ENCODE peak calls at places on chromosomes 11 and 22, in six cellular contexts. One of them, this sample, is unnamed.

GRCh38 chr11:118100691-118101232 is 14.0 kb upstream of the SMIM35 start:
- ATAC-seq in K562: no peak
- ATAC-seq in GM12878: no peak
- ATAC-seq in A549: no peak
- ATAC-seq in HepG2: peak; percentile 32
- ATAC-seq in upper lobe of left lung: no peak
- ATAC-seq in this sample: no peak

GRCh38 chr22:27405672-27406388 is 395.7 kb downstream of the MN1 start:
- ATAC-seq in upper lobe of left lung: peak; percentile 78
- ATAC-seq in A549: peak; percentile 93
- ATAC-seq in GM12878: peak; percentile 67
- ATAC-seq in K562: peak; percentile 79
- ATAC-seq in HepG2: peak; percentile 94
- ATAC-seq in this sample: peak; percentile 39

GRCh38 chr11:129846508-129847335 is 31.1 kb downstream of the TMEM45B start:
- ATAC-seq in K562: peak; percentile 84
- ATAC-seq in upper lobe of left lung: peak; percentile 62
- ATAC-seq in GM12878: peak; percentile 81
- ATAC-seq in HepG2: peak; percentile 88
- ATAC-seq in A549: peak; percentile 88
- ATAC-seq in this sample: no peak

GRCh38 chr11:10800292-10800691 is 8.4 kb downstream of the EIF4G2 start:
- ATAC-seq in GM12878: no peak
- ATAC-seq in A549: no peak
- ATAC-seq in upper lobe of left lung: no peak
- ATAC-seq in K562: no peak
- ATAC-seq in HepG2: no peak
- ATAC-seq in this sample: no peak

GRCh38 chr11:92739020-92739419 is 230.4 kb upstream of the MTNR1B start:
- ATAC-seq in HepG2: no peak
- ATAC-seq in K562: no peak
- ATAC-seq in upper lobe of left lung: peak; percentile 56
- ATAC-seq in GM12878: no peak
- ATAC-seq in A549: no peak
- ATAC-seq in this sample: peak; percentile 62

GRCh38 chr11:57453543-57454177 is 6.7 kb upstream of the RTN4RL2 start:
- ATAC-seq in HepG2: peak; percentile 90
- ATAC-seq in K562: no peak
- ATAC-seq in A549: no peak
- ATAC-seq in upper lobe of left lung: no peak
- ATAC-seq in GM12878: no peak
- ATAC-seq in this sample: no peak

GRCh38 chr22:27870234-27871191 is 48.5 kb downstream of the PITPNB start:
- ATAC-seq in upper lobe of left lung: no peak
- ATAC-seq in K562: no peak
- ATAC-seq in GM12878: no peak
- ATAC-seq in HepG2: peak; percentile 94
- ATAC-seq in A549: no peak
- ATAC-seq in this sample: no peak

GRCh38 chr11:119684361-119685072 is 44.5 kb downstream of the NECTIN1 start:
- ATAC-seq in HepG2: peak; percentile 23
- ATAC-seq in A549: peak; percentile 56
- ATAC-seq in GM12878: no peak
- ATAC-seq in K562: peak; percentile 66
- ATAC-seq in upper lobe of left lung: peak; percentile 13
- ATAC-seq in this sample: no peak

GRCh38 chr11:61345170-61345610 is 12.2 kb downstream of the TKFC start:
- ATAC-seq in GM12878: no peak
- ATAC-seq in upper lobe of left lung: peak; percentile 18
- ATAC-seq in A549: peak; percentile 12
- ATAC-seq in HepG2: no peak
- ATAC-seq in K562: no peak
- ATAC-seq in this sample: no peak

GRCh38 chr11:76293189-76293631 is 86.9 kb upstream of the WNT11 start:
- ATAC-seq in HepG2: no peak
- ATAC-seq in K562: no peak
- ATAC-seq in upper lobe of left lung: no peak
- ATAC-seq in A549: no peak
- ATAC-seq in GM12878: peak; percentile 78
- ATAC-seq in this sample: no peak

GRCh38 chr11:10639350-10639749 is 54.2 kb downstream of the IRAG1 start:
- ATAC-seq in GM12878: no peak
- ATAC-seq in HepG2: no peak
- ATAC-seq in A549: no peak
- ATAC-seq in upper lobe of left lung: no peak
- ATAC-seq in K562: no peak
- ATAC-seq in this sample: no peak

GRCh38 chr11:6926208-6927029 is at the start of gene ZNF215:
- ATAC-seq in GM12878: peak; percentile 77
- ATAC-seq in A549: peak; percentile 91
- ATAC-seq in K562: peak; percentile 94
- ATAC-seq in upper lobe of left lung: peak; percentile 95
- ATAC-seq in HepG2: no peak
- ATAC-seq in this sample: peak; percentile 84

GRCh38 chr11:19027829-19028595 is 32.5 kb downstream of the MRGPRX2 start:
- ATAC-seq in HepG2: no peak
- ATAC-seq in upper lobe of left lung: no peak
- ATAC-seq in K562: no peak
- ATAC-seq in A549: peak; percentile 72
- ATAC-seq in GM12878: peak; percentile 39
- ATAC-seq in this sample: no peak

GRCh38 chr11:125262194-125262824 is 97.8 kb downstream of the PKNOX2 start:
- ATAC-seq in A549: no peak
- ATAC-seq in K562: no peak
- ATAC-seq in HepG2: peak; percentile 20
- ATAC-seq in upper lobe of left lung: no peak
- ATAC-seq in GM12878: no peak
- ATAC-seq in this sample: no peak

GRCh38 chr11:46719048-46719542 is at the start of gene F2:
- ATAC-seq in K562: peak; percentile 29
- ATAC-seq in A549: peak; percentile 64
- ATAC-seq in upper lobe of left lung: no peak
- ATAC-seq in HepG2: peak; percentile 87
- ATAC-seq in GM12878: no peak
- ATAC-seq in this sample: no peak

GRCh38 chr11:58650496-58650895 is 28.0 kb downstream of the CNTF start:
- ATAC-seq in A549: no peak
- ATAC-seq in K562: no peak
- ATAC-seq in upper lobe of left lung: no peak
- ATAC-seq in HepG2: no peak
- ATAC-seq in GM12878: no peak
- ATAC-seq in this sample: no peak

GRCh38 chr22:49462795-49463194 is 364.9 kb downstream of the BRD1 start:
- ATAC-seq in GM12878: no peak
- ATAC-seq in A549: no peak
- ATAC-seq in K562: peak; percentile 49
- ATAC-seq in upper lobe of left lung: peak; percentile 21
- ATAC-seq in HepG2: no peak
- ATAC-seq in this sample: no peak

GRCh38 chr11:58573451-58574104 is 2.1 kb downstream of the LPXN start:
- ATAC-seq in GM12878: peak; percentile 41
- ATAC-seq in upper lobe of left lung: peak; percentile 49
- ATAC-seq in HepG2: no peak
- ATAC-seq in A549: peak; percentile 4
- ATAC-seq in K562: no peak
- ATAC-seq in this sample: peak; percentile 29

GRCh38 chr11:2137202-2138071 is 1.8 kb downstream of the IGF2 start:
- ATAC-seq in K562: peak; percentile 94
- ATAC-seq in GM12878: no peak
- ATAC-seq in upper lobe of left lung: peak; percentile 72
- ATAC-seq in HepG2: peak; percentile 54
- ATAC-seq in A549: peak; percentile 89
- ATAC-seq in this sample: peak; percentile 63

GRCh38 chr11:68160100-68160695 is 39.0 kb upstream of the CHKA start:
- ATAC-seq in HepG2: no peak
- ATAC-seq in GM12878: no peak
- ATAC-seq in K562: no peak
- ATAC-seq in A549: no peak
- ATAC-seq in upper lobe of left lung: no peak
- ATAC-seq in this sample: no peak

GRCh38 chr22:22380098-22381030 is 128.2 kb downstream of the ZNF280B start:
- ATAC-seq in upper lobe of left lung: peak; percentile 12
- ATAC-seq in A549: peak; percentile 60
- ATAC-seq in GM12878: peak; percentile 41
- ATAC-seq in HepG2: peak; percentile 73
- ATAC-seq in K562: peak; percentile 87
- ATAC-seq in this sample: no peak

GRCh38 chr11:83306385-83307080 is 20.4 kb upstream of the CCDC90B start:
- ATAC-seq in A549: no peak
- ATAC-seq in GM12878: peak; percentile 38
- ATAC-seq in HepG2: no peak
- ATAC-seq in K562: peak; percentile 69
- ATAC-seq in upper lobe of left lung: no peak
- ATAC-seq in this sample: no peak

DNA sequence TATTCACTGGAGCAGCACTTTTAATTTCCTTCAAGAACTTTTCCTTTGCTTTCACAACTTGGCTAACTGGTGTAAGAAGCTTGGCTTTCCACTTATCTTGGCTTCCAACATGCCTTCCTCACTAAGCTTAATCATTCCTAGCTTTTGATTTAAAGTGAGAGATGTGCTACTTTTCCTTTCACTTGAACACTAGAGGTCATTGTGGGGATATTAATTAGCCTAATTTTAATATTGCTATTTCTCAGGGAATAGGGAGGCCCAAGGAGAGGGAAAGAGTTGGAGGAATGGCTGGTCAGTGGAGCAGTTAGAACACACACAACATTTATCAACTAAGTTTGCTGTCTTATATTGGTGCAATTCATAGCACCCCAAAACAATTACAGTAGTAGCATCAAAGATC is 24.6 kb upstream of the CCDC90B start:
- ATAC-seq in upper lobe of left lung: no peak
- ATAC-seq in HepG2: no peak
- ATAC-seq in A549: no peak
- ATAC-seq in GM12878: no peak
- ATAC-seq in K562: no peak
- ATAC-seq in this sample: no peak
- TF ChIP-seq CTCF in upper lobe of left lung: no peak
- TF ChIP-seq CTCF in HepG2: no peak
- TF ChIP-seq CTCF in A549: no peak
- TF ChIP-seq CTCF in GM12878: no peak
- TF ChIP-seq CTCF in K562: no peak
- TF ChIP-seq CTCF in this sample: no peak

GRCh38 chr22:39534092-39534506 is 1.6 kb upstream of the RPS19BP1 start:
- ATAC-seq in GM12878: no peak
- ATAC-seq in A549: no peak
- ATAC-seq in upper lobe of left lung: no peak
- ATAC-seq in K562: no peak
- ATAC-seq in HepG2: peak; percentile 62
- ATAC-seq in this sample: no peak

GRCh38 chr22:39535831-39536449 is 3.4 kb upstream of the RPS19BP1 start:
- ATAC-seq in HepG2: no peak
- ATAC-seq in upper lobe of left lung: no peak
- ATAC-seq in K562: no peak
- ATAC-seq in GM12878: no peak
- ATAC-seq in A549: no peak
- ATAC-seq in this sample: no peak

GRCh38 chr22:39536711-39537110 is 4.2 kb upstream of the RPS19BP1 start:
- ATAC-seq in A549: no peak
- ATAC-seq in K562: no peak
- ATAC-seq in GM12878: no peak
- ATAC-seq in upper lobe of left lung: no peak
- ATAC-seq in HepG2: no peak
- ATAC-seq in this sample: no peak

GRCh38 chr22:39534591-39535301 is 2.2 kb upstream of the RPS19BP1 start:
- ATAC-seq in GM12878: peak; percentile 39
- ATAC-seq in K562: peak; percentile 66
- ATAC-seq in upper lobe of left lung: peak; percentile 65
- ATAC-seq in HepG2: peak; percentile 65
- ATAC-seq in A549: peak; percentile 69
- ATAC-seq in this sample: peak; percentile 24

DNA sequence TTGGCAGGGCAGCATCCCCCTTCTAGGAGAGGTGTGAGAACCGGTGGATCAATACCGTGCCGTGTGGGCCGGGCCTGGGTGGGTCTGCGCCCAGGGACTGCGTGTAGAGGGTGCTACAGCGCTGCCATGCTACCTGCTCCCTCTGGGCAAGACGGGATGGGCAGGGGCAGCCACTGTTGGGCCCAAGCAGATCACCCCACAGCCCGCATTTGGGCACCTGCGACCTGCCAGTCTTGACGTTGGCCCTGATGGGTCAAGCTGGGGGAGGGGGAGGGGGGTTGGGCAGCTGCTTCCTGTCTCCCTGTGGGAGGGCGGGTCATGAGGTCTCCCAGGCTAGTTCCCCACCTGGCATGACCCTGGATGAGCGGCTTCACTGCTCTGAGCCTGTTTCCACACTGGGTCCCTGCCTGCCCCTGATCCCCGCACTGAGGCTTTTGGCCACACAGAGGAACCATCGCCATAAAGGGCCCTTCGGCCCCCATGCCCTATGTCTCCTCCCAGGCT is 2.8 kb upstream of the RPS19BP1 start:
- ATAC-seq in A549: no peak
- ATAC-seq in GM12878: no peak
- ATAC-seq in HepG2: no peak
- ATAC-seq in upper lobe of left lung: no peak
- ATAC-seq in K562: no peak
- ATAC-seq in this sample: no peak
- TF ChIP-seq EP300 in A549: no peak
- TF ChIP-seq EP300 in GM12878: no peak
- TF ChIP-seq EP300 in HepG2: no peak
- TF ChIP-seq EP300 in upper lobe of left lung: no peak
- TF ChIP-seq EP300 in K562: no peak
- TF ChIP-seq EP300 in this sample: no peak

DNA sequence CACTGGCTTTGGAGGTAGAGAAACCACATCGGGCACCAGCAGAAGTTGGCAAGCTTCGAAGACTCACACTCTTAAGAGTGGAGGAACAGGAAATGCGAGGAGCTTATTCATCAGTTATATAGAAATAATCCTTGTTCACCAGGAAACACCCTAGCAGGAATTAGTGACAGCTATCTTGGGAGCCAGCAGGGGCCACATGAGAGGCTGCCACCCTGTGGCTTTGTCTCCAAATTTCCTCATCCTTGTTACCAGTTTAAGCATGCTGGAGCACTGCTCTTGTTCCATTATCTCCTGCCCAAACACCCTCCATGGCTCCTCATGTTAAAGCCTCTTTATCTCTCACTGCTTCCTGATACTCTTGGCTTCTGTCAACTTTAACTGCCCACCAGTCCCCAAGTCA is 131.0 kb downstream of the PLEKHA7 start:
- ATAC-seq in A549: peak; percentile 81
- ATAC-seq in K562: peak; percentile 91
- ATAC-seq in HepG2: peak; percentile 66
- ATAC-seq in upper lobe of left lung: peak; percentile 45
- ATAC-seq in GM12878: no peak
- ATAC-seq in this sample: no peak
- TF ChIP-seq CTCF in A549: no peak
- TF ChIP-seq CTCF in K562: peak; percentile 60
- TF ChIP-seq CTCF in HepG2: no peak
- TF ChIP-seq CTCF in upper lobe of left lung: peak; percentile 25
- TF ChIP-seq CTCF in GM12878: no peak
- TF ChIP-seq CTCF in this sample: no peak

DNA sequence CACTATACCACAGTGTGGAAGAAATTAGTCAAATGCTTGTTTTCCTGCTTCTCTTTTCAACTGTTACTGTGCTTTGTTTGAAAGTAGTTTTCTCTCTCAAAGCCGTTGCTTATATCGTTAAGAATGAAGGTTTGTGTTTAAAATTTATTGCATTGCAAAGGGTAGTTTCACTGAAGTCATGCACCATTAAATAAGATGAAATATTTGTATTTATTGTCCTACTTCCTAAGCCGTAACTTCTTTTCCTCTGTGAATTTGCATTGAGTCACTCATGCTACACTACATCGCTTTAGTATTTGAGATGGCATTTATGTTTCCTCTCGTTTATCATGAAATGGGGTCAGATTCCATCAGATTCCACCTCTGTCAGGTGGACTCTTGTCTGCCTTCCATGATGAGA is 65.8 kb upstream of the RASSF10 start:
- ATAC-seq in HepG2: no peak
- ATAC-seq in A549: no peak
- ATAC-seq in K562: no peak
- ATAC-seq in GM12878: no peak
- ATAC-seq in upper lobe of left lung: no peak
- ATAC-seq in this sample: no peak
- TF ChIP-seq EP300 in HepG2: no peak
- TF ChIP-seq EP300 in A549: no peak
- TF ChIP-seq EP300 in K562: no peak
- TF ChIP-seq EP300 in GM12878: no peak
- TF ChIP-seq EP300 in upper lobe of left lung: no peak
- TF ChIP-seq EP300 in this sample: no peak

This sample was measured in gastroesophageal sphincter.